ENCODE peak calls at places on chromosome 1, in ten cellular contexts. B is transverse colon, X is stomach, C is prostate gland, M is HCT116, W is K562, Y is endothelial cell of umbilical vein, D is SK-N-SH, G is sigmoid colon, F is HepG2. A is an unnamed sample.

GRCh38 chr1:167805041-167805556 is 83.3 kb downstream of the MPZL1 start:
- DNase-seq in B (no peak), X (no peak), C (no peak), M (no peak), W (no peak), Y (no peak), D (peak; percentile 39), G (no peak), F (no peak), A (no peak)

GRCh38 chr1:27342391-27342777 is 562 bp downstream of the SYTL1 start:
- DNase-seq in B (no peak), X (no peak), C (no peak), M (no peak), W (no peak), Y (no peak), D (no peak), G (no peak), F (no peak), A (no peak)

GRCh38 chr1:109933856-109934711 is 23.4 kb downstream of the CSF1 start:
- DNase-seq in B (no peak), X (peak; percentile 29), C (no peak), M (no peak), W (peak; percentile 37), Y (peak; percentile 44), D (no peak), G (no peak), F (peak; percentile 55), A (no peak)

GRCh38 chr1:223733898-223734852 is 21.8 kb downstream of the CAPN2 start:
- DNase-seq in B (peak; percentile 37), X (peak; percentile 75), C (no peak), M (no peak), W (no peak), Y (no peak), D (no peak), G (no peak), F (no peak), A (no peak)

GRCh38 chr1:182604128-182604834 is at the start of gene RGS16:
- DNase-seq in B (peak; percentile 96), X (peak; percentile 96), C (peak; percentile 90), M (peak; percentile 84), W (peak; percentile 93), Y (peak; percentile 66), D (peak; percentile 98), G (peak; percentile 96), F (no peak), A (no peak)

GRCh38 chr1:147676306-147677085 is 6.2 kb upstream of the ACP6 start:
- DNase-seq in B (no peak), X (no peak), C (no peak), M (no peak), W (no peak), Y (peak; percentile 39), D (no peak), G (no peak), F (peak; percentile 83), A (no peak)

GRCh38 chr1:228011721-228012311 is 5.0 kb downstream of the WNT3A start:
- DNase-seq in B (no peak), X (peak; percentile 15), C (no peak), M (no peak), W (no peak), Y (no peak), D (no peak), G (peak; percentile 54), F (no peak), A (no peak)

GRCh38 chr1:47104816-47105215 is 32.4 kb upstream of the CYP4A22 start:
- DNase-seq in B (no peak), X (no peak), C (no peak), M (no peak), W (peak; percentile 6), Y (no peak), D (no peak), G (no peak), F (no peak), A (no peak)

GRCh38 chr1:11790880-11791715 is 14.7 kb downstream of the MTHFR start:
- DNase-seq in B (peak; percentile 85), X (peak; percentile 92), C (peak; percentile 83), M (peak; percentile 72), W (peak; percentile 83), Y (peak; percentile 81), D (no peak), G (peak; percentile 97), F (no peak), A (no peak)

GRCh38 chr1:3036646-3037280 is 15.5 kb downstream of the ACTRT2 start:
- DNase-seq in B (no peak), X (no peak), C (no peak), M (no peak), W (no peak), Y (no peak), D (no peak), G (peak; percentile 11), F (no peak), A (no peak)
- H3K9me3 ChIP-seq in B (no peaks in the 10 kb centered on the region), X (no peaks in the 10 kb centered on the region), C (no peaks in the 10 kb centered on the region), M (no peaks in the 10 kb centered on the region), W (no peaks in the 10 kb centered on the region), Y (no peaks in the 10 kb centered on the region), D (no peaks in the 10 kb centered on the region), G (no peaks in the 10 kb centered on the region), F (no peaks in the 10 kb centered on the region), A (no peaks in the 10 kb centered on the region)

GRCh38 chr1:113303252-113303651 is 87.1 kb upstream of the MAGI3 start:
- DNase-seq in B (no peak), X (no peak), C (no peak), M (no peak), W (no peak), Y (no peak), D (no peak), G (no peak), F (no peak), A (no peak)
- TF ChIP-seq POLR2AphosphoS5 in B (no peak), X (no peak), C (no peak), M (no peak), W (no peak), Y (no peak), D (no peak), G (no peak), F (no peak), A (no peak)

DNA sequence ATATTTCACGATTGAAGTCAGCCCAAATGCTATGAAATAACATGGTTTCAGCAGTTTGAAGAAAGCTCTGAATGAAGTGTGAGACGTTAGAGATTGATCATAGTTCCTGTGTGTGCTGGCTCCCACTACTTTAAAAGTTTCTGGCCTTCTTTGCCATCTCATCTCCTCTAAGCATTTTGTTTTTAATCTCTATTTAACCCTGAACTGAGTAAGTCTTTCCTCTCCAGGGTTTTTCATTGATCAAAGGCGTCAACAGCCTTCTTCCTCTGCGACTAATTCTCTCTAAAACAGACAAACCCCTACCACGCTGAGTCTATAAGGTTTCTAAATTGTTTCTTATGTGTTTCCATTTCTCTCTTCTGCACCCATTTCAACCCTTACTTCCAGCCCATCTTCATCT is 225.4 kb upstream of the B3GALT2 start:
- DNase-seq in B (no peak), X (no peak), C (no peak), M (no peak), W (no peak), Y (peak; percentile 23), D (no peak), G (no peak), F (no peak), A (no peak)
- H3K4me3 ChIP-seq in B (no peak overlapping the region), X (no peak overlapping the region), C (no peak overlapping the region), M (no peak overlapping the region), W (no peak overlapping the region), Y (no peak overlapping the region), D (no peak overlapping the region), G (no peak overlapping the region), F (no peak overlapping the region), A (no peak overlapping the region)

GRCh38 chr1:2864203-2864905 is 62.9 kb upstream of the TTC34 start:
- DNase-seq in B (no peak), X (no peak), C (no peak), M (no peak), W (no peak), Y (no peak), D (no peak), G (no peak), F (no peak), A (no peak)
- H3K9me3 ChIP-seq in B (no peaks in the 10 kb centered on the region), X (no peaks in the 10 kb centered on the region), C (no peaks in the 10 kb centered on the region), M (no peaks in the 10 kb centered on the region), W (no peaks in the 10 kb centered on the region), Y (no peaks in the 10 kb centered on the region), D (no peaks in the 10 kb centered on the region), G (no peaks in the 10 kb centered on the region), F (no peaks in the 10 kb centered on the region), A (no peaks in the 10 kb centered on the region)

DNA sequence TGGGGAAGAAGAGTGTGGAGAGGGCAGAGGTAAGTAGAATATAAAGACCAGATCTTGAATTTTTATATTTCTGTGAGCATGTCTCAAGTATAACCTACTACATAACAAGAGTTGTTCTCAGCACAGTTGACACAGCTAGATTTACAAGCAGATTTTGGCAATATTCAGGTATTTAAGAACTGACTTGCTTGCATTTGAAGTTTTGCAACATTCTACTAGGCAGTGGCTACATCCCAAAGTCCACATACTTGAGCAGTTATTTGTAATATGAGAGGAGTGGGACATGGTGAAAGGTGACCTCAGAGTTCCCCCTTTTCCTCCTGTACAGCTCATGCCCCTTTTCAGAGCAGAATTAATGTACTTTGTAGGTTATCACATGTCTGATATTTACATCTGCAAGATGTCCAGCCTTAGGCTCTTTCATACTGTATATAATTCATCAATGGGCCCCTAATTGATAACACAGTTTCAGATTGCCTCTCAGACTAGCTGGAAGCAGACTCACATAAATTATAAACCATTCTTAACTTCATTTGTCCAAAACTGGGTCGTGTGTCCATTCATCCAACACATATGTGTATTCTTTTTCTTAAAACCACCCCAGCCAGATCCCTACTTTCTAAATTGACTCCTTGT is 136.7 kb upstream of the RAVER2 start:
- DNase-seq in B (no peak), X (no peak), C (peak; percentile 47), M (no peak), W (no peak), Y (no peak), D (peak; percentile 55), G (no peak), F (no peak), A (no peak)
- TF ChIP-seq POLR2AphosphoS5 in B (no peak), X (no peak), C (peak; percentile 80), M (no peak), W (no peak), Y (no peak), D (no peak), G (no peak), F (no peak), A (no peak)

A was measured in SK-N-MC.